ENCODE peak calls at places on chromosomes 4 and X, in five cellular contexts. E is BJ, N is fibroblast of the aortic adventitia, R is upper lobe of right lung, M is OCI-LY7. Y is an unnamed sample.
A peak's percentile ranks its signal among the peaks of the same experiment; 100 is the strongest.

GRCh38 chrX:42530027-42530426 is 247.9 kb downstream of the PPP1R2C start:
- DNase-seq in E (peak; percentile 27), R (no peak), M (no peak), N (peak; percentile 49), Y (peak; percentile 52)

GRCh38 chr4:168830777-168831512 is 179.1 kb downstream of the CBR4 start:
- DNase-seq in M (no peak), N (no peak), R (no peak), E (no peak), Y (peak; percentile 58)

GRCh38 chr4:139922625-139923024 is 231.4 kb downstream of the MAML3 start:
- DNase-seq in E (no peak), R (no peak), M (no peak), N (peak; percentile 57), Y (no peak)

GRCh38 chr4:185874516-185875230 is 62.7 kb upstream of the SORBS2 start:
- DNase-seq in R (no peak), M (no peak), E (peak; percentile 13), N (peak; percentile 77), Y (peak; percentile 77)

GRCh38 chr4:104966349-104967033 is 180.2 kb upstream of the TET2 start:
- DNase-seq in R (no peak), M (no peak), E (no peak), N (peak; percentile 7), Y (no peak)

GRCh38 chr4:184728858-184729257 is 5.0 kb downstream of the CENPU start:
- DNase-seq in E (no peak), M (no peak), R (no peak), N (peak; percentile 86), Y (peak; percentile 54)

GRCh38 chrX:37834937-37835336 is 12.4 kb downstream of the DYNLT3 start:
- DNase-seq in M (no peak), E (no peak), N (no peak), R (no peak), Y (no peak)

GRCh38 chrX:140661657-140662056 is 47.9 kb upstream of the LINC00632 start:
- DNase-seq in N (peak; percentile 1), E (no peak), M (no peak), R (no peak), Y (peak; percentile 11)

GRCh38 chr4:128551280-128551679 is 258.2 kb upstream of the JADE1 start:
- DNase-seq in E (no peak), N (no peak), R (no peak), M (no peak), Y (no peak)

GRCh38 chrX:118736394-118737010 is 9.1 kb downstream of the IL13RA1 start:
- DNase-seq in E (no peak), M (no peak), N (no peak), R (no peak), Y (no peak)

GRCh38 chr4:3331511-3332394 is 38.9 kb downstream of the RGS12 start:
- DNase-seq in R (peak; percentile 61), M (no peak), N (no peak), E (no peak), Y (no peak)

GRCh38 chrX:87374324-87374723 is 143.3 kb upstream of the KLHL4 start:
- DNase-seq in E (no peak), R (no peak), M (no peak), N (no peak), Y (no peak)

GRCh38 chrX:119698835-119699234 is 5.9 kb upstream of the SEPTIN6 start:
- DNase-seq in E (no peak), N (peak; percentile 81), R (no peak), M (peak; percentile 60), Y (peak; percentile 86)

GRCh38 chr4:152064753-152065152 is 303.9 kb upstream of the GATB start:
- DNase-seq in E (no peak), R (no peak), N (no peak), M (no peak), Y (no peak)

GRCh38 chrX:138945219-138945618 is 233.7 kb upstream of the FGF13 start:
- DNase-seq in N (peak; percentile 23), R (no peak), M (no peak), E (no peak), Y (no peak)

GRCh38 chr4:153205757-153206156 is 1.5 kb downstream of the TRIM2 start:
- DNase-seq in N (no peak), M (no peak), R (no peak), E (no peak), Y (peak; percentile 54)

GRCh38 chrX:8201896-8202331 is 30.8 kb upstream of the VCX2 start:
- DNase-seq in M (no peak), N (peak; percentile 5), E (no peak), R (no peak), Y (peak; percentile 1)

GRCh38 chr4:79050521-79050880 is 111.3 kb upstream of the PAQR3 start:
- DNase-seq in N (no peak), M (no peak), E (no peak), R (no peak), Y (no peak)

GRCh38 chr4:181966084-181966483 is 277.1 kb upstream of the TENM3 start:
- DNase-seq in N (peak; percentile 72), E (peak; percentile 51), M (no peak), R (no peak), Y (peak; percentile 12)

GRCh38 chrX:41293269-41293668 is 40.7 kb upstream of the DDX3X start:
- DNase-seq in N (no peak), R (no peak), E (no peak), M (peak; percentile 36), Y (peak; percentile 6)

GRCh38 chrX:37745354-37745753 is 34.5 kb upstream of the CYBB start:
- DNase-seq in E (no peak), N (peak; percentile 71), R (peak; percentile 79), M (peak; percentile 83), Y (peak; percentile 80)

GRCh38 chrX:134460005-134460860 is at the start of gene HPRT1:
- DNase-seq in R (peak; percentile 90), E (no peak), N (peak; percentile 64), M (peak; percentile 87), Y (peak; percentile 77)

GRCh38 chrX:155148724-155149537 is 67.3 kb upstream of the VBP1 start:
- DNase-seq in N (peak; percentile 34), E (no peak), M (peak; percentile 17), R (no peak), Y (peak; percentile 39)

GRCh38 chr4:140092094-140092820 is 61.7 kb downstream of the MAML3 start:
- DNase-seq in E (no peak), R (peak; percentile 66), N (no peak), M (no peak), Y (no peak)

GRCh38 chr4:113450681-113451080 is 310.9 kb downstream of the CAMK2D start:
- DNase-seq in R (no peak), E (no peak), M (no peak), N (no peak), Y (no peak)

GRCh38 chrX:11341274-11342256 is 48.4 kb downstream of the AMELX start:
- DNase-seq in N (peak; percentile 91), R (peak; percentile 72), M (peak; percentile 20), E (peak; percentile 44), Y (peak; percentile 90)

GRCh38 chrX:107537815-107538214 is 88.4 kb downstream of the FRMPD3 start:
- DNase-seq in E (no peak), R (no peak), N (peak; percentile 65), M (peak; percentile 15), Y (peak; percentile 67)

GRCh38 chr4:14771504-14772175 is 230.6 kb upstream of the CPEB2 start:
- DNase-seq in N (no peak), E (no peak), R (no peak), M (no peak), Y (no peak)

GRCh38 chrX:50747471-50747900 is 66.5 kb downstream of the SHROOM4 start:
- DNase-seq in N (peak; percentile 10), R (no peak), M (peak; percentile 4), E (peak; percentile 53), Y (peak; percentile 36)

GRCh38 chr4:26648260-26648659 is 64.4 kb downstream of the TBC1D19 start:
- DNase-seq in M (no peak), N (no peak), R (no peak), E (no peak), Y (no peak)

GRCh38 chr4:123300625-123301024 is 96.0 kb upstream of the SPRY1 start:
- DNase-seq in M (no peak), E (no peak), R (no peak), N (no peak), Y (no peak)

GRCh38 chr4:123300222-123300621 is 96.4 kb upstream of the SPRY1 start:
- DNase-seq in R (no peak), M (no peak), E (no peak), N (no peak), Y (no peak)

GRCh38 chr4:123305746-123306145 is 90.8 kb upstream of the SPRY1 start:
- DNase-seq in R (no peak), M (no peak), E (no peak), N (no peak), Y (no peak)

GRCh38 chr4:123301942-123302341 is 94.7 kb upstream of the SPRY1 start:
- DNase-seq in E (no peak), M (no peak), R (no peak), N (no peak), Y (no peak)

GRCh38 chr4:123304151-123305021 is 92.2 kb upstream of the SPRY1 start:
- DNase-seq in N (no peak), R (no peak), E (no peak), M (peak; percentile 86), Y (peak; percentile 22)
- H3K4me3 ChIP-seq in N (no peak overlapping the region), R (no peak overlapping the region), E (no peak overlapping the region), M (peak overlapping the region; percentile 47), Y (no peak overlapping the region)

GRCh38 chr4:41060352-41061318 is 153.7 kb downstream of the APBB2 start:
- DNase-seq in R (no peak), N (peak; percentile 44), M (no peak), E (no peak), Y (no peak)
- TF ChIP-seq CTCF in R (no peak), N (peak; percentile 21), M (no peak), E (peak; percentile 18), Y (peak; percentile 7)

GRCh38 chrX:79117078-79117477 is 27.4 kb upstream of the GPR174 start:
- DNase-seq in E (no peak), N (no peak), R (no peak), M (no peak), Y (no peak)
- H3K4me3 ChIP-seq in E (no peak overlapping the region), N (no peak overlapping the region), R (no peak overlapping the region), M (no peak overlapping the region), Y (no peak overlapping the region)

GRCh38 chr4:76198411-76199237 is 15.0 kb downstream of the SCARB2 start:
- DNase-seq in E (peak; percentile 56), N (peak; percentile 87), R (no peak), M (peak; percentile 20), Y (peak; percentile 87)

GRCh38 chr4:76200771-76201224 is 12.8 kb downstream of the SCARB2 start:
- DNase-seq in N (no peak), M (no peak), E (no peak), R (no peak), Y (no peak)

GRCh38 chr4:76197001-76197743 is 16.5 kb downstream of the SCARB2 start:
- DNase-seq in M (no peak), N (peak; percentile 33), R (no peak), E (no peak), Y (no peak)

GRCh38 chr4:76197971-76198410 is 15.6 kb downstream of the SCARB2 start:
- DNase-seq in M (no peak), R (peak; percentile 71), E (no peak), N (peak; percentile 69), Y (peak; percentile 81)

DNA sequence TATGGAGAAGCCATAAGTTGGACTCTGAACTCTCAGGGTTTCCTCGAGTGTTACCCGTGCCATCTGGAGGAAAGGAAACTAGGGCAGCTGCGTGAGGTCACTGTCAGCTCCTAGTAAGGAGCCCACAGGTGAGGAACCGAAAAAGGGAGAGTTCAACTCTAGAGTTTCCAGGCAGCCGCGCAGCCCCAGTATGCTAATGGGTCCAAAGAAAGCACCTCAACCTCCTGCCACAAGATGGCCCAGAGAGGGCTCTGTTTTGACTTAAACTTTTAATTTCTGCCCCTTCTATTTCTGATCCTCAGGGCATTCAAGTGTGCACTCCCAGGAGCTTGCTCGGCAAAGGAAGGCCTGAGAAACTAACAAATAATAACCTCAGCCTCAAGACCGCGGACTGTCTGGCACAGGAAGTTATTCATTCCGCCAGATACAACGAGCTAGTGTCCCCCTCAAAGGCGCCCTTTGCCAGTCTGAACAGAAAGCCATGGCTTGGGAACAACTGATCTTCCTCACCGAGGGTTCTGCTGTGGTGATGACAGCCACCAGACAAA is 13.9 kb downstream of the SCARB2 start:
- DNase-seq in E (no peak), R (no peak), N (no peak), M (peak; percentile 76), Y (no peak)
- TF ChIP-seq CTCF in E (no peak), R (peak; percentile 4), N (no peak), M (peak; percentile 49), Y (peak; percentile 11)

Y was measured in choroid plexus epithelial cell.